ENCODE peak calls at places on chromosomes 12 and 14, in six cellular contexts. N is mammary epithelial cell, I is A673, O is fibroblast of pulmonary artery, Z is right atrium auricular region, L is lung. Q is an unnamed sample.

GRCh38 chr12:92928431-92928961 is 599 bp downstream of the EEA1 start:
- DNase-seq in N (peak), I (no peak), O (peak), Z (peak), L (peak), Q (peak)

GRCh38 chr14:50599700-50600444 is 39.9 kb downstream of the ATL1 start:
- DNase-seq in N (peak), I (peak), O (peak), Z (no peak), L (no peak), Q (peak)

GRCh38 chr14:74008843-74009499 is 10.1 kb downstream of the ENTPD5 start:
- DNase-seq in N (no peak), I (no peak), O (peak), Z (no peak), L (no peak), Q (no peak)

GRCh38 chr12:31339831-31340622 is 14.1 kb upstream of the SINHCAF start:
- DNase-seq in N (no peak), I (no peak), O (no peak), Z (no peak), L (no peak), Q (no peak)

GRCh38 chr14:101222362-101223090 is 319.0 kb upstream of the RTL1 start:
- DNase-seq in N (no peak), I (no peak), O (no peak), Z (peak), L (no peak), Q (no peak)

GRCh38 chr14:65745396-65746190 is 333.1 kb downstream of the FUT8 start:
- DNase-seq in N (no peak), I (peak), O (no peak), Z (no peak), L (no peak), Q (no peak)

GRCh38 chr12:99984271-99985128 is at the start of gene ANKS1B:
- DNase-seq in N (peak), I (peak), O (peak), Z (no peak), L (peak), Q (peak)

GRCh38 chr14:95123895-95124579 is 33.3 kb downstream of the DICER1 start:
- DNase-seq in N (no peak), I (no peak), O (no peak), Z (no peak), L (no peak), Q (no peak)

GRCh38 chr12:81022531-81022930 is 55.3 kb upstream of the ACSS3 start:
- DNase-seq in N (no peak), I (no peak), O (peak), Z (no peak), L (no peak), Q (peak)

GRCh38 chr14:100288382-100289185 is 17.7 kb downstream of the SLC25A29 start:
- DNase-seq in N (no peak), I (no peak), O (no peak), Z (no peak), L (no peak), Q (no peak)

GRCh38 chr14:104131968-104132732 is 6.2 kb upstream of the KIF26A start:
- DNase-seq in N (no peak), I (no peak), O (no peak), Z (no peak), L (no peak), Q (no peak)
- TF ChIP-seq CTCF in N (no peak), I (no peak), O (no peak), Z (no peak), L (no peak), Q (no peak)

DNA sequence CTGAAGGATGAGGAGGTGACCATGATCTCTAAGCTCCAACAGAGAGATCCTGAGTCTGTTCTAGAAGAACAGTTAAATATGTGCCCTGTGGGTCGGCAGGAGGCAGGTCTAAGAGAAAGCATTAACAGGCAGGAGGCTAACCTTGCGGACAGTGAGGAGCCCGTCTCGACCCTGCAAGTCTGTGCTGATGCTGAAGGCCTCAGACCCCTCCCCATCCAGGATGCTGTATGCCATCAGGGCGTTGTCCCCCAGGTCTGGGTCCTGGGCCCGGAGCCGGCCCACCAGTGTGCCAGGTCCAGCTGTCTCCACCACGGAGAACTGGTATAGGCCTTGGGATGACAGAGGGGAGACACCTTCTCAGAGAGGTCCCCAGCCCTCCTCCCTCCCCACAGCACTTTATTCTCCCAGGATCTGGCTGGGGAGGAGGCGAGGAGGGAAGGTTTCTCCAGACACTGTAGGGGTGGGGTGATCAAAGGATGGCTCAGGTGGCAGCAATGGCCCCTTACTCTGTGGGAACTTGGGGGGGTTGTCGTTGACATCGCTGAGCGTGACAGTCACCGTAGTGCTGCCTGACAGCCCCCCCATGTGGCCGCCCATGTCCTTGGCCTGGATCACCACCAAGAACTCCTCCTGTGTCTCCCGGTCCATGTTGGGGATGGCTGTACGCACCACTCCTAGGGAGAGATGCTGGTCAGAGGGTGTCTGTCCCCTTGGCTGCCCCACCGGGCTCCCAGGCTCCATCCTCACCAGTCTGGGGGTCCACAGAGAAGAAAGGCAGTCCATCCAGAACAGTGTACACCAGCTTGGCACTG is 3.1 kb downstream of the CDH24 start:
- DNase-seq in N (no peak), I (peak), O (no peak), Z (no peak), L (no peak), Q (peak)
- TF ChIP-seq CTCF in N (no peak), I (peak), O (peak), Z (peak), L (no peak), Q (peak)

DNA sequence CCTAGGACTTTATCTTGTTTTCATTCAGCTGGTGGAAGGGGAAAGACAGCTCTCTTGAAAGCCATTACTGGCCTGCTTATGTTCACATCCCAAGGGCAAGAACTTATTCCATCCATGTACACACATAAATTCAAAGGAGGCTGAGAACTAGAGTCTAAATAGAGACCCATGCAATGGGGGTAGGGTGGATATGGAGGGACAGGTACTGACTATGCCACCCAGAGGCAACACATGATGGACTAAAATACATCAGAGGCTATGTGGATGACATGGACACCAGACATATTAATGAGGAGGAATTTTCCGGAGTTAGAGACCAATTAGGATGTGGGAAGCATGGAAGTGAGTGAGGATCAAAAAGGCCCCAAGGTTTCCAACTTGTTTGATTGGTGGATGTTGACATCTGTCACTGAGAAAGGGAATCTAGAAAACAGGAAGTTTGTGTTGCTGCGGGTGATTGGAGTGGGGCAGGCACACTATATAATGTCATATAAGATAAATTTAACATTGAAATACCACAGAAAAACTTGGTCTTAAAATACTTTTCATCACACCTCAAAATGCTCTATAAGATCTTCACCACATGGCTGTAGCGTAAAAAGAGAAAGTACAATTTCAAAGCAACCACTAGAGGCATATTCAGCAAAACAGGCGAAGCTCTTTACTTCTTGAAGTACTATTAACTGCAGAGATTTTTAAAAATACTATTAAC is 130.4 kb downstream of the GRIP1 start:
- DNase-seq in N (no peak), I (no peak), O (peak), Z (no peak), L (no peak), Q (no peak)
- TF ChIP-seq CTCF in N (peak), I (peak), O (peak), Z (peak), L (no peak), Q (no peak)

DNA sequence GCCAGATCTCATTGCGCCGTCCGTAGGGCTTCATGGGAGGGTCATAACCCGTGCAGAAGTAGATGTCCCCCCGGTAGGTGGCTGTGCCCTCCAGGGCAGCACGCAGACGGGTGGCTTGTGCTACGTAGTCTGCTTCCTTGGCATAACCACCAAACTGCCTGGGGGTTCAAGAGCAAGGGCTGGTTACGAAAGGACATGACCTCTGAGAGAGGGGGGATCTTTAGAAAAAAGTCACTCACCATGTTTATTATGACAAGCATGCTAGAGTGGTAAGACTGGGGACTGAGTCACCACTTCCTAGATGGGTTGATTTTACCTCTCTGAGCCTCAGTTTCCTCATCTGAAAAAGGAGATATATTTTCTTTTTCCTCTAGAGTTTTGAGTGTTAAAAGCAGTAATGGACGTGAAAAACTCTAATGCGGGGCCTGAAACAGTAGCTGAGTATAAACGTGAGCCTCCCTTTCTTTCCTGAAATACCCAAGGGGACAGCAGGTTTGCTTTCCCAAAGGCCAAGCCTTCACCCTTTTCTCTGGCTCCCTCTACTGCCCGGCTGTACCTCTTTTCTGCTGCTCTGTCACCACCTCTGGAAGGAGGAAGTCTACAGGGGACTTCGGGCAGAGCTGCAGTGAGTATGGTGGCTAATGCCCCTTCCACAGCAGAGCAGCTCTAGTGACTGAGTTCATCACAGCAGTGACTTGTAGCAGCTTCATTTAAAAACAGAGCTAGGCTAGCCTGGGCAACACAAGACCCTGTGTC is 23.5 kb upstream of the GPRC5D start:
- DNase-seq in N (peak), I (peak), O (peak), Z (no peak), L (no peak), Q (peak)
- TF ChIP-seq CTCF in N (peak), I (peak), O (peak), Z (no peak), L (no peak), Q (peak)

GRCh38 chr14:47060050-47060449 is 408.5 kb upstream of the RPL10L start:
- DNase-seq in N (no peak), I (no peak), O (no peak), Z (no peak), L (no peak), Q (no peak)
- TF ChIP-seq CTCF in N (no peak), I (no peak), O (no peak), Z (no peak), L (no peak), Q (no peak)

Q was measured in cardiac fibroblast.